ENCODE peak calls at places on chromosomes 13 and 19, in five cellular contexts. One of them, this sample, is unnamed.

GRCh38 chr13:27007166-27007565 is 164.4 kb downstream of the USP12 start:
- DNase-seq in heart left ventricle: no peak
- DNase-seq in retinal pigment epithelial cell: no peak
- DNase-seq in kidney epithelial cell: no peak
- DNase-seq in fibroblast of lung: no peak
- DNase-seq in this sample: no peak

GRCh38 chr13:110616103-110617101 is 1.1 kb downstream of the NAXD start:
- DNase-seq in heart left ventricle: no peak
- DNase-seq in retinal pigment epithelial cell: no peak
- DNase-seq in kidney epithelial cell: no peak
- DNase-seq in fibroblast of lung: peak; percentile 63
- DNase-seq in this sample: no peak

GRCh38 chr13:86569119-86569518 is 769.9 kb upstream of the SLITRK6 start:
- DNase-seq in heart left ventricle: no peak
- DNase-seq in retinal pigment epithelial cell: no peak
- DNase-seq in kidney epithelial cell: no peak
- DNase-seq in fibroblast of lung: peak; percentile 43
- DNase-seq in this sample: no peak

GRCh38 chr13:94031609-94032008 is 447.9 kb downstream of the DCT start:
- DNase-seq in heart left ventricle: no peak
- DNase-seq in retinal pigment epithelial cell: no peak
- DNase-seq in kidney epithelial cell: no peak
- DNase-seq in fibroblast of lung: peak; percentile 48
- DNase-seq in this sample: no peak

GRCh38 chr19:17402982-17403855 is 2.2 kb downstream of the BST2 start:
- DNase-seq in heart left ventricle: no peak
- DNase-seq in retinal pigment epithelial cell: no peak
- DNase-seq in kidney epithelial cell: no peak
- DNase-seq in fibroblast of lung: no peak
- DNase-seq in this sample: no peak

GRCh38 chr13:23506821-23507210 is 63.4 kb upstream of the TNFRSF19 start:
- DNase-seq in heart left ventricle: peak; percentile 40
- DNase-seq in retinal pigment epithelial cell: peak; percentile 98
- DNase-seq in kidney epithelial cell: peak; percentile 77
- DNase-seq in fibroblast of lung: peak; percentile 98
- DNase-seq in this sample: peak; percentile 62

GRCh38 chr13:112150352-112150751 is 83.4 kb downstream of the SOX1 start:
- DNase-seq in heart left ventricle: no peak
- DNase-seq in retinal pigment epithelial cell: no peak
- DNase-seq in kidney epithelial cell: no peak
- DNase-seq in fibroblast of lung: no peak
- DNase-seq in this sample: no peak

GRCh38 chr13:31860002-31860401 is 120.7 kb downstream of the RXFP2 start:
- DNase-seq in heart left ventricle: no peak
- DNase-seq in retinal pigment epithelial cell: no peak
- DNase-seq in kidney epithelial cell: no peak
- DNase-seq in fibroblast of lung: no peak
- DNase-seq in this sample: no peak

GRCh38 chr13:63436288-63436687 is 2020.6 kb upstream of the PCDH20 start:
- DNase-seq in heart left ventricle: no peak
- DNase-seq in retinal pigment epithelial cell: no peak
- DNase-seq in kidney epithelial cell: peak; percentile 16
- DNase-seq in fibroblast of lung: no peak
- DNase-seq in this sample: no peak

GRCh38 chr19:35231956-35232746 is 3.6 kb upstream of the FAM187B start:
- DNase-seq in heart left ventricle: no peak
- DNase-seq in retinal pigment epithelial cell: no peak
- DNase-seq in kidney epithelial cell: no peak
- DNase-seq in fibroblast of lung: no peak
- DNase-seq in this sample: no peak

GRCh38 chr19:911197-912033 is 1.6 kb downstream of the R3HDM4 start:
- DNase-seq in heart left ventricle: no peak
- DNase-seq in retinal pigment epithelial cell: no peak
- DNase-seq in kidney epithelial cell: no peak
- DNase-seq in fibroblast of lung: no peak
- DNase-seq in this sample: no peak

GRCh38 chr13:113749956-113750355 is 9.1 kb upstream of the TMEM255B start:
- DNase-seq in heart left ventricle: no peak
- DNase-seq in retinal pigment epithelial cell: no peak
- DNase-seq in kidney epithelial cell: no peak
- DNase-seq in fibroblast of lung: no peak
- DNase-seq in this sample: no peak

GRCh38 chr19:7779631-7780486 is 16.8 kb downstream of the CLEC4M start:
- DNase-seq in heart left ventricle: no peak
- DNase-seq in retinal pigment epithelial cell: no peak
- DNase-seq in kidney epithelial cell: no peak
- DNase-seq in fibroblast of lung: no peak
- DNase-seq in this sample: no peak

GRCh38 chr13:61148211-61148610 is 267.4 kb downstream of the PCDH20 start:
- DNase-seq in heart left ventricle: no peak
- DNase-seq in retinal pigment epithelial cell: no peak
- DNase-seq in kidney epithelial cell: no peak
- DNase-seq in fibroblast of lung: no peak
- DNase-seq in this sample: no peak

GRCh38 chr19:53909471-53910169 is 542 bp downstream of the CACNG7 start:
- DNase-seq in heart left ventricle: no peak
- DNase-seq in retinal pigment epithelial cell: no peak
- DNase-seq in kidney epithelial cell: no peak
- DNase-seq in fibroblast of lung: no peak
- DNase-seq in this sample: no peak

GRCh38 chr13:97289514-97290298 is 67.6 kb downstream of the MBNL2 start:
- DNase-seq in heart left ventricle: no peak
- DNase-seq in retinal pigment epithelial cell: no peak
- DNase-seq in kidney epithelial cell: no peak
- DNase-seq in fibroblast of lung: no peak
- DNase-seq in this sample: no peak

GRCh38 chr13:28636677-28637317 is 22.1 kb upstream of the POMP start:
- DNase-seq in heart left ventricle: peak; percentile 63
- DNase-seq in retinal pigment epithelial cell: no peak
- DNase-seq in kidney epithelial cell: peak; percentile 44
- DNase-seq in fibroblast of lung: peak; percentile 69
- DNase-seq in this sample: peak; percentile 50

GRCh38 chr13:110121312-110122083 is 185.5 kb downstream of the COL4A1 start:
- DNase-seq in heart left ventricle: no peak
- DNase-seq in retinal pigment epithelial cell: no peak
- DNase-seq in kidney epithelial cell: no peak
- DNase-seq in fibroblast of lung: no peak
- DNase-seq in this sample: no peak

GRCh38 chr13:28805193-28805819 is 14.8 kb upstream of the MTUS2 start:
- DNase-seq in heart left ventricle: no peak
- DNase-seq in retinal pigment epithelial cell: no peak
- DNase-seq in kidney epithelial cell: no peak
- DNase-seq in fibroblast of lung: no peak
- DNase-seq in this sample: no peak

GRCh38 chr19:35718345-35719041 is 690 bp downstream of the KMT2B start:
- DNase-seq in heart left ventricle: no peak
- DNase-seq in retinal pigment epithelial cell: no peak
- DNase-seq in kidney epithelial cell: no peak
- DNase-seq in fibroblast of lung: peak; percentile 15
- DNase-seq in this sample: no peak

GRCh38 chr13:113545455-113545930 is 39.1 kb upstream of the TFDP1 start:
- DNase-seq in heart left ventricle: no peak
- DNase-seq in retinal pigment epithelial cell: no peak
- DNase-seq in kidney epithelial cell: no peak
- DNase-seq in fibroblast of lung: peak; percentile 37
- DNase-seq in this sample: no peak

GRCh38 chr13:66689628-66690027 is 540.5 kb downstream of the PCDH9 start:
- DNase-seq in heart left ventricle: no peak
- DNase-seq in retinal pigment epithelial cell: no peak
- DNase-seq in kidney epithelial cell: no peak
- DNase-seq in fibroblast of lung: peak; percentile 38
- DNase-seq in this sample: no peak
- TF ChIP-seq CTCF in heart left ventricle: peak; percentile 55
- TF ChIP-seq CTCF in retinal pigment epithelial cell: peak; percentile 20
- TF ChIP-seq CTCF in kidney epithelial cell: peak; percentile 46
- TF ChIP-seq CTCF in fibroblast of lung: peak; percentile 57
- TF ChIP-seq CTCF in this sample: peak; percentile 47

GRCh38 chr13:25062479-25062878 is 33.5 kb upstream of the PABPC3 start:
- DNase-seq in heart left ventricle: no peak
- DNase-seq in retinal pigment epithelial cell: no peak
- DNase-seq in kidney epithelial cell: no peak
- DNase-seq in fibroblast of lung: no peak
- DNase-seq in this sample: no peak
- TF ChIP-seq CTCF in heart left ventricle: no peak
- TF ChIP-seq CTCF in retinal pigment epithelial cell: no peak
- TF ChIP-seq CTCF in kidney epithelial cell: no peak
- TF ChIP-seq CTCF in fibroblast of lung: no peak
- TF ChIP-seq CTCF in this sample: no peak

DNA sequence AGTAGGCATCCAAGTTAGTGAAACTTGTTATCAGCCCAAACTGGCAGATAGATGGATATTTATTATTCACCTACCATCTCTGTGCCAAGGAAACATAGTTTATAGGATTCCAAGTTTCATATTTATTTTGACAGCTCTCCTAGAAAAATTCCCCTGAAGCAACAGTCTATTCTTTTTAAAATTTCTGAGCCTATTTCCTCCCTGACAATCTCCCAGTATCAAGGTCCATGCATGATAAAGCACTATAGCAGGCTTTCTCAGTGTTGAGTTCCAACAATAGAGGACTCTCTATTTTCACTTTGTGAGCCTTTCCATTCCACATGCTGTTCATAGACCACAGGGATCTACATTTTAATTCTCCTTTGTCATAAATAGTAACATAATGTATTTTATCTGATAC is 312.6 kb downstream of the SLITRK6 start:
- DNase-seq in heart left ventricle: no peak
- DNase-seq in retinal pigment epithelial cell: no peak
- DNase-seq in kidney epithelial cell: no peak
- DNase-seq in fibroblast of lung: peak; percentile 21
- DNase-seq in this sample: no peak
- TF ChIP-seq CTCF in heart left ventricle: no peak
- TF ChIP-seq CTCF in retinal pigment epithelial cell: no peak
- TF ChIP-seq CTCF in kidney epithelial cell: no peak
- TF ChIP-seq CTCF in fibroblast of lung: no peak
- TF ChIP-seq CTCF in this sample: no peak

DNA sequence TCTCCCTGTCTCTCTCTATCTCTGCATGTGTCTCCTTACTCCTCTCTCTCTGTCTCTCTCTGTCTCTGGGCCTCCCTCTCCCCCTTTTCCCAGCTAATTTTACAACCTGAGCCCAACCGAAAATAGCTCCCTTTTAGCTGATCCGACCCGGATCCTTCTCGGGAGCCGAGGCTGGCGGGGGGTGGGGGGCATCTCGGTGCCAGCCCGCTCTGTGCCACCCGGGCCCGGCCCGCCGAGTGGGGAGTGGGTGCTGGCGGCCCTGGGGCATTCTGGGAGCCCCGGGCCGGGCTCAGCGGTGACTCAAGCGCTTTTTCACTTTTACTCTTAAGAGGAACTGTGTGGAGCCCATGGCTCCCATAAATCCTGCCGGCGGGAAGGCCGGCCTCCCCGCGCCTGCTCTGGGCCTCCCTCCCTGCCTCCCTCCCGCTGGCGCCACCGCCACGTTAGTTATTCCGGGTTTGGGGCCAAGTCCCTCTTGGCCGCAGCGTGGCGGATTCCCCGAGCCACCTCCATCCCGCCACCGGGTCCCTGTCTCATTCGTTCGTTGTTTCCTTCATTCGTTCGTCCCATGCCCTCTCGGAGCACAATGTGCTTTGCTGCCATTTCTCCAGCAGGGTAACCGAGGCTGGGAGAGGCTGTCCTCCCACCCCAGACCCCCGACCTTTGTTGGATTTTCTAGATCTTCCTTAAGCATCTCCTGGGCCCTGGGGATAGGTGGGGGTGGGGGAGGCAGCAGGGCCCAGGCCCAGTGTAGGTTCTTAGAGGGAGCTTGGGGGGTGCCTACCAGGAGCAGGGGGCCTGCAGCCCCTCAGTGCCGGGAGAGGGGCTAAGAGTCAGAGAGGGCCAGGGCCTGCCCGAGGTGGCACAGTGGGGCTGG is 3.2 kb downstream of the NFIC start:
- DNase-seq in heart left ventricle: peak; percentile 66
- DNase-seq in retinal pigment epithelial cell: no peak
- DNase-seq in kidney epithelial cell: no peak
- DNase-seq in fibroblast of lung: peak; percentile 60
- DNase-seq in this sample: no peak
- TF ChIP-seq CTCF in heart left ventricle: no peak
- TF ChIP-seq CTCF in retinal pigment epithelial cell: peak; percentile 18
- TF ChIP-seq CTCF in kidney epithelial cell: no peak
- TF ChIP-seq CTCF in fibroblast of lung: no peak
- TF ChIP-seq CTCF in this sample: peak; percentile 11

This sample was measured in AG04450.